ENCODE peak calls at places on chromosome 6, in four cellular contexts. E, A, D and R are unnamed samples.
A peak's percentile ranks its signal among the peaks of the same experiment; 100 is the strongest.

GRCh38 chr6:163281661-163282060 is 132.9 kb upstream of the QKI start:
- DNase-seq in E (no peak), A (no peak), D (no peak), R (no peak)

GRCh38 chr6:72950114-72950860 is 275.0 kb downstream of the KHDC1L start:
- DNase-seq in E (no peak), A (no peak), D (peak; percentile 62), R (peak; percentile 50)

GRCh38 chr6:31092769-31093505 is 19.4 kb downstream of the C6orf15 start:
- DNase-seq in E (no peak), A (no peak), D (no peak), R (no peak)

GRCh38 chr6:55902796-55903195 is 27.4 kb upstream of the BMP5 start:
- DNase-seq in E (no peak), A (no peak), D (no peak), R (no peak)

GRCh38 chr6:152952866-152953509 is 29.9 kb downstream of the FBXO5 start:
- DNase-seq in E (no peak), A (no peak), D (peak; percentile 20), R (no peak)

GRCh38 chr6:122719176-122719575 is 60.3 kb upstream of the FABP7 start:
- DNase-seq in E (no peak), A (no peak), D (no peak), R (no peak)

GRCh38 chr6:56699066-56699654 is 56.5 kb upstream of the DST start:
- DNase-seq in E (no peak), A (no peak), D (no peak), R (no peak)

GRCh38 chr6:106098383-106099234 is 12.5 kb downstream of the PRDM1 start:
- DNase-seq in E (peak; percentile 52), A (peak; percentile 24), D (peak; percentile 69), R (no peak)

GRCh38 chr6:90256698-90257485 is 39.8 kb downstream of the BACH2 start:
- DNase-seq in E (no peak), A (no peak), D (peak; percentile 71), R (no peak)

GRCh38 chr6:135117413-135117968 is 62.9 kb upstream of the HBS1L start:
- DNase-seq in E (no peak), A (no peak), D (no peak), R (no peak)

GRCh38 chr6:134609862-134610261 is 291.9 kb upstream of the SGK1 start:
- DNase-seq in E (no peak), A (no peak), D (no peak), R (no peak)

GRCh38 chr6:152575621-152576150 is 61.5 kb downstream of the SYNE1 start:
- DNase-seq in E (no peak), A (no peak), D (peak; percentile 85), R (no peak)

GRCh38 chr6:149118737-149119653 is 198.5 kb upstream of the TAB2 start:
- DNase-seq in E (no peak), A (no peak), D (no peak), R (no peak)

GRCh38 chr6:156017838-156018237 is 562.2 kb upstream of the NOX3 start:
- DNase-seq in E (no peak), A (no peak), D (no peak), R (no peak)

GRCh38 chr6:4953440-4953839 is 50.4 kb downstream of the RPP40 start:
- DNase-seq in E (no peak), A (no peak), D (no peak), R (no peak)

GRCh38 chr6:71248306-71248705 is 40.3 kb upstream of the OGFRL1 start:
- DNase-seq in E (no peak), A (no peak), D (peak; percentile 57), R (no peak)

GRCh38 chr6:166338854-166339253 is 3.5 kb downstream of the SFT2D1 start:
- DNase-seq in E (no peak), A (no peak), D (no peak), R (no peak)

GRCh38 chr6:42038811-42039408 is 11.4 kb upstream of the TAF8 start:
- DNase-seq in E (no peak), A (no peak), D (no peak), R (no peak)

GRCh38 chr6:143694560-143694959 is 16.8 kb downstream of the PHACTR2 start:
- DNase-seq in E (no peak), A (no peak), D (peak; percentile 77), R (no peak)

GRCh38 chr6:43948527-43949450 is 178.5 kb downstream of the MRPL14 start:
- DNase-seq in E (no peak), A (no peak), D (no peak), R (no peak)

DNA sequence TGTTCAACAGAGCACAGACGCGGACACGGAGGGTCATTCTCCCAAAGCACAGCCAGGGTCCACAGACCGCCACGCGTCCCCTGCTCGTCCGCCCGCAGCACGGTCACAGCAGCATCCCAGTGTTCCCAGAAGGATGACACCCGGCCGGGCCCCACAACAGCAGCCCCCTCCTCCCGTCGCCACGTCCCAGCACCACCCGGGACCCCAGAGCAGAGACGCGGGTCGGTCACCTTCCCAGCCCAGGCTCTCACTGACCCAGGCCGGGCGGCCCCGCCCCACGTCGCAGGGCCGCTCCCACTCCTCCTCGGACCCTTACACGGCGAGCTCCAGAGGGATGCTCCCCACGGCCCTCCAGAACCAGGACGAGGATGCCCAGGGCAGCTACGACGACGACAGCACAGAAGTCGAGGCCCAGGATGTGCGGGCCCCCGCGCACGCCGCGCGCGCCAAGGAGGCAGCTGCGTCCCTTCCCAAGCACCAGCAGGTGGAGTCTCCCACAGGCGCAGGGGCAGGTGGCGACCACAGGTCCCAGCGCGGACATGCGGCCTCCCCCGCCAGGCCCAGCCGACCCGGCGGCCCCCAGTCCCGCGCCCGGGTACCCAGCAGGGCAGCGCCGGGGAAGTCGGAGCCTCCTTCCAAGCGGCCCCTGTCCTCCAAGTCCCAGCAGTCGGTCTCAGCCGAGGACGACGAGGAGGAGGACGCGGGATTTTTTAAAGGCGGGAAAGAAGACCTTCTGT is 64.3 kb downstream of the FNDC1 start:
- DNase-seq in E (no peak), A (no peak), D (no peak), R (no peak)
- H3K4me3 ChIP-seq in E (no peak overlapping the region), A (no peak overlapping the region), D (no peak overlapping the region), R (peak overlapping the region; percentile 22)

DNA sequence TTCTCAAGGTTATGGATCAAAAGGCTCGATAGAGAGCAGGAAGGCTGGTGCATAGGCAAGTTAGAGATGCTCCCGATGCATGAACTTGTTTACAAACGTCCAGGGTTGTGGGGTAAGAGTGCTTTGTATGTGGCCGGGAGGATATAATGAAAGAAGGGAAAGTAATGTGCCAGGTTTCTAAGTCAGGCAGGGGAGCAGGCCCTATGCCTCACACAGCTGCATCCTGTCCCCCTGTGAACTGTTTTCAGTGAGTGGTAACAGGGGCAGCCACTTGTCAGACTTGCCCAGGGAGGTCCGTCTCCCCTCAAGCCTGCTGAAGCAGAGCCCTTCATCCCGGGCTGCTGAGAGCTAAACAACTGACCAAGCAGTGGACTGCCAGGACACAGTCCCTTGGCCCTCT is 19.4 kb downstream of the KCNK5 start:
- DNase-seq in E (no peak), A (no peak), D (no peak), R (no peak)
- H3K4me1 ChIP-seq in E (no peaks in the 10 kb centered on the region), A (no peaks in the 10 kb centered on the region), D (peaks cover 11% of the 10 kb centered on the region), R (no peaks in the 10 kb centered on the region)

GRCh38 chr6:168524644-168525043 is 83.7 kb downstream of the SMOC2 start:
- DNase-seq in E (peak; percentile 38), A (no peak), D (no peak), R (peak; percentile 52)
- TF ChIP-seq CTCF in E (no peak), A (no peak), D (no peak), R (no peak)

DNA sequence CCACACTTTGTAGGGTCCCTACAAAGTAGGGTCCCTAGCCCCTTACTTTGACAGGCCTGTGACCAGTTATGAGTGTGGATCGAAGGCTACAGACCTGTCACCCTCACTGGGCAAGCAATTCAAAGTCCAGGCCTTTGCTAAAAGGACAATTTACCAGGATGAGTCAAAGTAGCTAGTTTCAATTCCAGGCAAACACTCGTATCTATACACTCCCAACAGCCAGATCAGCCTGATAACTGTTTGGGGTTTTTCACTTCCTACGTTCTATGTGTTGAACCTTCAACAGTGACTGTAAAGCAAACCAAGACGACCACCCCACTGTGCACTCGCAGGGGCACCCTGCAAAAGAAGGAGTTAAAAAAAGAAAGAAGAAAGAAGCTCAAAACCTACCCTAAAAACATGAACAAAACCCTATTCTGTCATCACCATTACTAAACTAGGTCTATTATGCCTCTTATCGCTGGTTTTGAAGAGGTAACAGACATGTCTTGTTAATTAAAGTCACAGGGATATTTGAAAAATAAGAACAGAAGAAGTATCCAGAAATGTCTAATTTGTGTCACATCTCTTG is 3.2 kb downstream of the GFOD1 start:
- DNase-seq in E (no peak), A (no peak), D (no peak), R (no peak)
- H3K4me3 ChIP-seq in E (no peak overlapping the region), A (no peak overlapping the region), D (no peak overlapping the region), R (peak overlapping the region; percentile 89)

GRCh38 chr6:108650781-108651180 is 90.1 kb downstream of the FOXO3 start:
- DNase-seq in E (no peak), A (no peak), D (peak; percentile 74), R (no peak)
- H3K4me1 ChIP-seq in E (peaks cover 81% of the 10 kb centered on the region), A (peaks cover 4% of the 10 kb centered on the region), D (peaks cover 63% of the 10 kb centered on the region), R (peaks cover 92% of the 10 kb centered on the region)

DNA sequence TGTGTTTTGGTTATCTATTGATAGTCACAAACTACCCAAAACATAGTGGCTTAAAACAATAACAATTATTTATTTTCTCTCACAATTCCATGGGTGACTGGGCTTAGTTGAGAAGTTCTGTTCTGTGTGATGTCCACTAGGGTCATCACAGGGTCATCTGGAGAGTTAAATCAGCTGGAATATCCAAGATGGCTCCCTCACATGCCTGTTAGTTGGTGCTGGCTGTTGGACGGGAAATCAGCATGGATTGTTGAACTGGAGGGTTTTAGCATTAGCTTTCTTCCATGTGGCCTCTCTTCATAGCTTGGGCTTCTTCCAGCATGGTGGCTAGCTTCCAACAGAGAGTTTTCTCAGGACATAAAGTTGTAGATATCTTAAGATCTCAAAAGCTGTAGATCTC is 19.5 kb downstream of the MARCKS start:
- DNase-seq in E (no peak), A (no peak), D (no peak), R (no peak)
- TF ChIP-seq CTCF in E (no peak), A (no peak), D (no peak), R (no peak)